ENCODE peak calls at places on chromosomes 12 and 14, in ten cellular contexts. One of them, this sample, is unnamed.

GRCh38 chr14:92426237-92426636 is 87.3 kb upstream of the RIN3 start:
- DNase-seq in Right ventricle myocardium inferior: no peak
- DNase-seq in dorsolateral prefrontal cortex: no peak
- DNase-seq in fibroblast of pulmonary artery: peak
- DNase-seq in cardiac muscle cell: no peak
- DNase-seq in GM18507: no peak
- DNase-seq in hippocampal formation: no peak
- DNase-seq in NCI-H2171: no peak
- DNase-seq in stimulated activated CD4-positive, alpha-beta T cell treated with anti-CD3 and anti-CD28 coated beads, Interleukin-12 subunit alpha, Interleukin-12 subunit beta, amount 100 ng/mL, for 48 hours: no peak
- DNase-seq in mammary epithelial cell: peak
- DNase-seq in this sample: no peak

GRCh38 chr14:64958743-64959142 is 13.4 kb downstream of the RAB15 start:
- DNase-seq in Right ventricle myocardium inferior: no peak
- DNase-seq in dorsolateral prefrontal cortex: peak
- DNase-seq in fibroblast of pulmonary artery: no peak
- DNase-seq in cardiac muscle cell: no peak
- DNase-seq in GM18507: no peak
- DNase-seq in hippocampal formation: no peak
- DNase-seq in NCI-H2171: no peak
- DNase-seq in stimulated activated CD4-positive, alpha-beta T cell treated with anti-CD3 and anti-CD28 coated beads, Interleukin-12 subunit alpha, Interleukin-12 subunit beta, amount 100 ng/mL, for 48 hours: no peak
- DNase-seq in mammary epithelial cell: no peak
- DNase-seq in this sample: no peak

GRCh38 chr12:6067152-6067916 is 57.1 kb downstream of the VWF start:
- DNase-seq in Right ventricle myocardium inferior: no peak
- DNase-seq in dorsolateral prefrontal cortex: no peak
- DNase-seq in fibroblast of pulmonary artery: peak
- DNase-seq in cardiac muscle cell: no peak
- DNase-seq in GM18507: no peak
- DNase-seq in hippocampal formation: no peak
- DNase-seq in NCI-H2171: no peak
- DNase-seq in stimulated activated CD4-positive, alpha-beta T cell treated with anti-CD3 and anti-CD28 coated beads, Interleukin-12 subunit alpha, Interleukin-12 subunit beta, amount 100 ng/mL, for 48 hours: no peak
- DNase-seq in mammary epithelial cell: no peak
- DNase-seq in this sample: peak

GRCh38 chr12:71283883-71284282 is 126.1 kb upstream of the TSPAN8 start:
- DNase-seq in Right ventricle myocardium inferior: no peak
- DNase-seq in dorsolateral prefrontal cortex: no peak
- DNase-seq in fibroblast of pulmonary artery: no peak
- DNase-seq in cardiac muscle cell: no peak
- DNase-seq in GM18507: no peak
- DNase-seq in hippocampal formation: no peak
- DNase-seq in NCI-H2171: no peak
- DNase-seq in stimulated activated CD4-positive, alpha-beta T cell treated with anti-CD3 and anti-CD28 coated beads, Interleukin-12 subunit alpha, Interleukin-12 subunit beta, amount 100 ng/mL, for 48 hours: no peak
- DNase-seq in mammary epithelial cell: no peak
- DNase-seq in this sample: no peak

GRCh38 chr12:126384029-126384564 is 1318.9 kb downstream of the AACS start:
- DNase-seq in Right ventricle myocardium inferior: no peak
- DNase-seq in dorsolateral prefrontal cortex: no peak
- DNase-seq in fibroblast of pulmonary artery: no peak
- DNase-seq in cardiac muscle cell: no peak
- DNase-seq in GM18507: no peak
- DNase-seq in hippocampal formation: no peak
- DNase-seq in NCI-H2171: peak
- DNase-seq in stimulated activated CD4-positive, alpha-beta T cell treated with anti-CD3 and anti-CD28 coated beads, Interleukin-12 subunit alpha, Interleukin-12 subunit beta, amount 100 ng/mL, for 48 hours: no peak
- DNase-seq in mammary epithelial cell: no peak
- DNase-seq in this sample: peak

GRCh38 chr12:30692470-30692869 is 3.2 kb downstream of the IPO8 start:
- DNase-seq in Right ventricle myocardium inferior: no peak
- DNase-seq in dorsolateral prefrontal cortex: no peak
- DNase-seq in fibroblast of pulmonary artery: no peak
- DNase-seq in cardiac muscle cell: no peak
- DNase-seq in GM18507: no peak
- DNase-seq in hippocampal formation: no peak
- DNase-seq in NCI-H2171: no peak
- DNase-seq in stimulated activated CD4-positive, alpha-beta T cell treated with anti-CD3 and anti-CD28 coated beads, Interleukin-12 subunit alpha, Interleukin-12 subunit beta, amount 100 ng/mL, for 48 hours: no peak
- DNase-seq in mammary epithelial cell: no peak
- DNase-seq in this sample: no peak

GRCh38 chr14:103542545-103543088 is 13.6 kb downstream of the TRMT61A start:
- DNase-seq in Right ventricle myocardium inferior: peak
- DNase-seq in dorsolateral prefrontal cortex: peak
- DNase-seq in fibroblast of pulmonary artery: no peak
- DNase-seq in cardiac muscle cell: no peak
- DNase-seq in GM18507: no peak
- DNase-seq in hippocampal formation: peak
- DNase-seq in NCI-H2171: peak
- DNase-seq in stimulated activated CD4-positive, alpha-beta T cell treated with anti-CD3 and anti-CD28 coated beads, Interleukin-12 subunit alpha, Interleukin-12 subunit beta, amount 100 ng/mL, for 48 hours: no peak
- DNase-seq in mammary epithelial cell: no peak
- DNase-seq in this sample: no peak

GRCh38 chr12:46500673-46501072 is 128.1 kb upstream of the SLC38A2 start:
- DNase-seq in Right ventricle myocardium inferior: no peak
- DNase-seq in dorsolateral prefrontal cortex: no peak
- DNase-seq in fibroblast of pulmonary artery: no peak
- DNase-seq in cardiac muscle cell: no peak
- DNase-seq in GM18507: no peak
- DNase-seq in hippocampal formation: no peak
- DNase-seq in NCI-H2171: no peak
- DNase-seq in stimulated activated CD4-positive, alpha-beta T cell treated with anti-CD3 and anti-CD28 coated beads, Interleukin-12 subunit alpha, Interleukin-12 subunit beta, amount 100 ng/mL, for 48 hours: no peak
- DNase-seq in mammary epithelial cell: no peak
- DNase-seq in this sample: no peak

GRCh38 chr14:29782041-29782440 is 145.6 kb downstream of the PRKD1 start:
- DNase-seq in Right ventricle myocardium inferior: no peak
- DNase-seq in dorsolateral prefrontal cortex: no peak
- DNase-seq in fibroblast of pulmonary artery: no peak
- DNase-seq in cardiac muscle cell: no peak
- DNase-seq in GM18507: no peak
- DNase-seq in hippocampal formation: no peak
- DNase-seq in NCI-H2171: no peak
- DNase-seq in stimulated activated CD4-positive, alpha-beta T cell treated with anti-CD3 and anti-CD28 coated beads, Interleukin-12 subunit alpha, Interleukin-12 subunit beta, amount 100 ng/mL, for 48 hours: no peak
- DNase-seq in mammary epithelial cell: no peak
- DNase-seq in this sample: no peak

GRCh38 chr12:132866251-132866828 is 21.1 kb downstream of the CHFR start:
- DNase-seq in Right ventricle myocardium inferior: no peak
- DNase-seq in dorsolateral prefrontal cortex: no peak
- DNase-seq in fibroblast of pulmonary artery: peak
- DNase-seq in cardiac muscle cell: no peak
- DNase-seq in GM18507: no peak
- DNase-seq in hippocampal formation: no peak
- DNase-seq in NCI-H2171: no peak
- DNase-seq in stimulated activated CD4-positive, alpha-beta T cell treated with anti-CD3 and anti-CD28 coated beads, Interleukin-12 subunit alpha, Interleukin-12 subunit beta, amount 100 ng/mL, for 48 hours: no peak
- DNase-seq in mammary epithelial cell: peak
- DNase-seq in this sample: peak

GRCh38 chr12:40137252-40137651 is 31.4 kb upstream of the SLC2A13 start:
- DNase-seq in Right ventricle myocardium inferior: no peak
- DNase-seq in dorsolateral prefrontal cortex: no peak
- DNase-seq in fibroblast of pulmonary artery: peak
- DNase-seq in cardiac muscle cell: no peak
- DNase-seq in GM18507: no peak
- DNase-seq in hippocampal formation: no peak
- DNase-seq in NCI-H2171: no peak
- DNase-seq in stimulated activated CD4-positive, alpha-beta T cell treated with anti-CD3 and anti-CD28 coated beads, Interleukin-12 subunit alpha, Interleukin-12 subunit beta, amount 100 ng/mL, for 48 hours: no peak
- DNase-seq in mammary epithelial cell: peak
- DNase-seq in this sample: no peak

GRCh38 chr14:99035712-99036593 is 236.0 kb downstream of the BCL11B start:
- DNase-seq in Right ventricle myocardium inferior: peak
- DNase-seq in dorsolateral prefrontal cortex: no peak
- DNase-seq in fibroblast of pulmonary artery: peak
- DNase-seq in cardiac muscle cell: peak
- DNase-seq in GM18507: no peak
- DNase-seq in hippocampal formation: peak
- DNase-seq in NCI-H2171: no peak
- DNase-seq in stimulated activated CD4-positive, alpha-beta T cell treated with anti-CD3 and anti-CD28 coated beads, Interleukin-12 subunit alpha, Interleukin-12 subunit beta, amount 100 ng/mL, for 48 hours: no peak
- DNase-seq in mammary epithelial cell: peak
- DNase-seq in this sample: peak

GRCh38 chr12:32583535-32583934 is 95.6 kb upstream of the DNM1L start:
- DNase-seq in Right ventricle myocardium inferior: no peak
- DNase-seq in dorsolateral prefrontal cortex: no peak
- DNase-seq in fibroblast of pulmonary artery: peak
- DNase-seq in cardiac muscle cell: no peak
- DNase-seq in GM18507: no peak
- DNase-seq in hippocampal formation: no peak
- DNase-seq in NCI-H2171: no peak
- DNase-seq in stimulated activated CD4-positive, alpha-beta T cell treated with anti-CD3 and anti-CD28 coated beads, Interleukin-12 subunit alpha, Interleukin-12 subunit beta, amount 100 ng/mL, for 48 hours: no peak
- DNase-seq in mammary epithelial cell: peak
- DNase-seq in this sample: peak

GRCh38 chr14:80954771-80955299 is 586 bp upstream of the TSHR start:
- DNase-seq in Right ventricle myocardium inferior: peak
- DNase-seq in dorsolateral prefrontal cortex: peak
- DNase-seq in fibroblast of pulmonary artery: peak
- DNase-seq in cardiac muscle cell: peak
- DNase-seq in GM18507: peak
- DNase-seq in hippocampal formation: peak
- DNase-seq in NCI-H2171: peak
- DNase-seq in stimulated activated CD4-positive, alpha-beta T cell treated with anti-CD3 and anti-CD28 coated beads, Interleukin-12 subunit alpha, Interleukin-12 subunit beta, amount 100 ng/mL, for 48 hours: peak
- DNase-seq in mammary epithelial cell: peak
- DNase-seq in this sample: peak

GRCh38 chr12:110001596-110001995 is 2.4 kb downstream of the ANKRD13A start:
- DNase-seq in Right ventricle myocardium inferior: no peak
- DNase-seq in dorsolateral prefrontal cortex: no peak
- DNase-seq in fibroblast of pulmonary artery: no peak
- DNase-seq in cardiac muscle cell: no peak
- DNase-seq in GM18507: no peak
- DNase-seq in hippocampal formation: no peak
- DNase-seq in NCI-H2171: no peak
- DNase-seq in stimulated activated CD4-positive, alpha-beta T cell treated with anti-CD3 and anti-CD28 coated beads, Interleukin-12 subunit alpha, Interleukin-12 subunit beta, amount 100 ng/mL, for 48 hours: no peak
- DNase-seq in mammary epithelial cell: peak
- DNase-seq in this sample: no peak

This sample was measured in MCF 10A.